ENCODE peak calls at places on chromosomes 7 and 10, in ten cellular contexts. V is PC-9; Y is SJSA1; D is lower lobe of right lung; B is CD8-positive, alpha-beta memory T cell; P is CD4-positive, CD25-positive, alpha-beta regulatory T cell; T is fibroblast of lung; Z is PC-3; I is IMR-90; A is tibial nerve. O is an unnamed sample.

GRCh38 chr7:4436936-4437335 is 245.2 kb upstream of the FOXK1 start:
- DNase-seq in V (no peak), Y (no peak), D (no peak), B (no peak), P (no peak), T (no peak), Z (no peak), I (no peak), A (no peak), O (no peak)

GRCh38 chr7:15554744-15555143 is 7.1 kb downstream of the AGMO start:
- DNase-seq in V (no peak), Y (no peak), D (no peak), B (no peak), P (no peak), T (no peak), Z (no peak), I (no peak), A (no peak), O (no peak)

GRCh38 chr7:101959829-101960228 is 142.4 kb downstream of the CUX1 start:
- DNase-seq in V (no peak), Y (no peak), D (no peak), B (no peak), P (no peak), T (no peak), Z (no peak), I (no peak), A (no peak), O (no peak)

GRCh38 chr7:19143930-19144574 is 1.2 kb downstream of the FERD3L start:
- DNase-seq in V (no peak), Y (no peak), D (no peak), B (no peak), P (no peak), T (no peak), Z (no peak), I (no peak), A (no peak), O (no peak)

GRCh38 chr7:149823191-149823630 is 15.0 kb upstream of the ZNF862 start:
- DNase-seq in V (no peak), Y (no peak), D (peak; percentile 42), B (no peak), P (no peak), T (no peak), Z (no peak), I (no peak), A (no peak), O (no peak)

GRCh38 chr7:121327671-121328070 is 1.1 kb upstream of the WNT16 start:
- DNase-seq in V (no peak), Y (no peak), D (no peak), B (no peak), P (no peak), T (no peak), Z (no peak), I (no peak), A (no peak), O (no peak)

GRCh38 chr10:95406651-95407280 is 116.0 kb upstream of the PDLIM1 start:
- DNase-seq in V (peak; percentile 93), Y (no peak), D (peak; percentile 61), B (no peak), P (no peak), T (peak; percentile 26), Z (peak; percentile 91), I (no peak), A (no peak), O (peak; percentile 56)

GRCh38 chr10:131785121-131785460 is 115.7 kb upstream of the PPP2R2D start:
- DNase-seq in V (no peak), Y (no peak), D (no peak), B (no peak), P (no peak), T (no peak), Z (no peak), I (no peak), A (no peak), O (no peak)

GRCh38 chr10:105063796-105064195 is 422.7 kb downstream of the SORCS3 start:
- DNase-seq in V (no peak), Y (no peak), D (no peak), B (no peak), P (no peak), T (peak; percentile 53), Z (peak; percentile 7), I (no peak), A (no peak), O (no peak)

GRCh38 chr10:77291596-77292505 is 345.8 kb downstream of the KCNMA1 start:
- DNase-seq in V (no peak), Y (peak; percentile 84), D (no peak), B (no peak), P (no peak), T (peak; percentile 29), Z (no peak), I (peak; percentile 40), A (no peak), O (no peak)
- H3K4me1 ChIP-seq in V (peaks cover 17% of the 10 kb centered on the region), Y (peaks cover 57% of the 10 kb centered on the region), D (no peaks in the 10 kb centered on the region), B (no peaks in the 10 kb centered on the region), P (no peaks in the 10 kb centered on the region), T (peaks cover 12% of the 10 kb centered on the region), Z (peaks cover 51% of the 10 kb centered on the region), I (peaks cover 17% of the 10 kb centered on the region), A (no peaks in the 10 kb centered on the region), O (no peaks in the 10 kb centered on the region)

GRCh38 chr10:96618648-96619047 is 31.8 kb upstream of the TM9SF3 start:
- DNase-seq in V (no peak), Y (no peak), D (no peak), B (no peak), P (no peak), T (peak; percentile 27), Z (no peak), I (no peak), A (no peak), O (peak; percentile 88)
- H3K4me1 ChIP-seq in V (no peaks in the 10 kb centered on the region), Y (peaks cover 17% of the 10 kb centered on the region), D (peaks cover 7% of the 10 kb centered on the region), B (no peaks in the 10 kb centered on the region), P (no peaks in the 10 kb centered on the region), T (no peaks in the 10 kb centered on the region), Z (peaks cover 21% of the 10 kb centered on the region), I (no peaks in the 10 kb centered on the region), A (no peaks in the 10 kb centered on the region), O (peaks cover 33% of the 10 kb centered on the region)

GRCh38 chr10:77391605-77392235 is 245.9 kb downstream of the KCNMA1 start:
- DNase-seq in V (peak; percentile 53), Y (peak; percentile 98), D (peak; percentile 67), B (no peak), P (no peak), T (peak; percentile 79), Z (peak; percentile 100), I (peak; percentile 87), A (peak; percentile 74), O (peak; percentile 66)
- H3K4me1 ChIP-seq in V (peaks cover 40% of the 10 kb centered on the region), Y (peaks cover 65% of the 10 kb centered on the region), D (peaks cover 15% of the 10 kb centered on the region), B (no peaks in the 10 kb centered on the region), P (no peaks in the 10 kb centered on the region), T (peaks cover 40% of the 10 kb centered on the region), Z (peaks cover 89% of the 10 kb centered on the region), I (peaks cover 26% of the 10 kb centered on the region), A (no peaks in the 10 kb centered on the region), O (no peaks in the 10 kb centered on the region)

GRCh38 chr10:62335326-62335725 is 38.8 kb upstream of the ZNF365 start:
- DNase-seq in V (no peak), Y (no peak), D (no peak), B (no peak), P (no peak), T (peak; percentile 57), Z (peak; percentile 69), I (peak; percentile 50), A (no peak), O (no peak)

GRCh38 chr10:62332406-62332805 is 41.8 kb upstream of the ZNF365 start:
- DNase-seq in V (no peak), Y (no peak), D (no peak), B (no peak), P (no peak), T (no peak), Z (no peak), I (no peak), A (no peak), O (no peak)

GRCh38 chr10:62333988-62334682 is 40.0 kb upstream of the ZNF365 start:
- DNase-seq in V (no peak), Y (no peak), D (no peak), B (no peak), P (no peak), T (no peak), Z (no peak), I (no peak), A (no peak), O (no peak)

GRCh38 chr10:62336404-62336803 is 37.8 kb upstream of the ZNF365 start:
- DNase-seq in V (no peak), Y (no peak), D (no peak), B (no peak), P (no peak), T (no peak), Z (no peak), I (no peak), A (no peak), O (no peak)

GRCh38 chr10:62333135-62333889 is 40.9 kb upstream of the ZNF365 start:
- DNase-seq in V (no peak), Y (no peak), D (no peak), B (no peak), P (no peak), T (no peak), Z (no peak), I (no peak), A (no peak), O (no peak)
- H3K4me1 ChIP-seq in V (no peaks in the 10 kb centered on the region), Y (no peaks in the 10 kb centered on the region), D (no peaks in the 10 kb centered on the region), B (no peaks in the 10 kb centered on the region), P (no peaks in the 10 kb centered on the region), T (no peaks in the 10 kb centered on the region), Z (peaks cover 8% of the 10 kb centered on the region), I (no peaks in the 10 kb centered on the region), A (no peaks in the 10 kb centered on the region), O (no peaks in the 10 kb centered on the region)

DNA sequence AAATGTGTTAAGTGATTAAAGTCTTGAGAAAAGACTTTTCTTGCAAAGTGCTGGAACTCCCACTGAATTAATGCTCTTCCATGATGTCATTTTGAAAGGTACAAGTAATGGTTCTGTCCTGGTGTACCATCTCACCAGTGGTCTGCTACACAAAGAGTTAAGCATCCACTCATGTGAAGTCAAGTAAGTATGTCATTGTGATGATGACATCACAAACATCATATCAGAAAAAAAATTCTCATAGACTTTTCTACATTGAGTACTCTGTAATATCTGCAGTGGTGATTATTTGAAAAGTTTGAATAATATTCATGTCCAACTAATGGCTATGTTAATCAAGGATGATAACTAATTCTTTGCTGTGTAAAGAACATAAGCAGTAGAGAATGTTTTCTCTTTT is 22.6 kb downstream of the WDR11 start:
- DNase-seq in V (no peak), Y (no peak), D (no peak), B (no peak), P (no peak), T (no peak), Z (no peak), I (no peak), A (no peak), O (no peak)
- H3K4me1 ChIP-seq in V (no peaks in the 10 kb centered on the region), Y (no peaks in the 10 kb centered on the region), D (no peaks in the 10 kb centered on the region), B (no peaks in the 10 kb centered on the region), P (no peaks in the 10 kb centered on the region), T (no peaks in the 10 kb centered on the region), Z (no peaks in the 10 kb centered on the region), I (no peaks in the 10 kb centered on the region), A (no peaks in the 10 kb centered on the region), O (no peaks in the 10 kb centered on the region)

O was measured in thyroid gland.